ENCODE peak calls at places on chromosomes 2 and 18, in four cellular contexts. W is neural progenitor cell, F is PC-3, P is H1. G is an unnamed sample. For H3K79me2, the result is how much of the 10 kb centered on the place peaks cover.

GRCh38 chr2:171187177-171187576 is 26.5 kb upstream of the TLK1 start:
- DNase-seq in W (no peak), F (no peak), P (no peak), G (no peak)

GRCh38 chr2:143426296-143426695 is 297.1 kb downstream of the ARHGAP15 start:
- DNase-seq in W (no peak), F (peak), P (no peak), G (no peak)

GRCh38 chr2:150513647-150514046 is 26.2 kb upstream of the RND3 start:
- DNase-seq in W (no peak), F (peak), P (no peak), G (no peak)

GRCh38 chr18:56333846-56334245 is 304.5 kb downstream of the TXNL1 start:
- DNase-seq in W (no peak), F (peak), P (no peak), G (no peak)

GRCh38 chr2:230866704-230867561 is 2.2 kb downstream of the ITM2C start:
- DNase-seq in W (peak), F (peak), P (no peak), G (no peak)

GRCh38 chr2:15504882-15505663 is 56.1 kb downstream of the NBAS start:
- DNase-seq in W (no peak), F (no peak), P (no peak), G (no peak)

GRCh38 chr2:40432916-40433315 is 19.0 kb downstream of the SLC8A1 start:
- DNase-seq in W (no peak), F (no peak), P (no peak), G (no peak)

GRCh38 chr2:219125225-219125885 is 35.3 kb downstream of the NHEJ1 start:
- DNase-seq in W (no peak), F (peak), P (no peak), G (no peak)

GRCh38 chr18:13653746-13654455 is 72.5 kb downstream of the FAM210A start:
- DNase-seq in W (peak), F (no peak), P (no peak), G (peak)

GRCh38 chr2:9556121-9556869 is 665 bp upstream of the ADAM17 start:
- DNase-seq in W (no peak), F (peak), P (no peak), G (no peak)

GRCh38 chr2:50346586-50347351 is 685.2 kb downstream of the NRXN1 start:
- DNase-seq in W (peak), F (no peak), P (no peak), G (peak)

GRCh38 chr18:45689386-45689785 is 34.6 kb upstream of the SLC14A1 start:
- DNase-seq in W (no peak), F (no peak), P (no peak), G (no peak)

GRCh38 chr2:106269591-106270291 is 75.6 kb upstream of the UXS1 start:
- DNase-seq in W (no peak), F (peak), P (no peak), G (peak)

GRCh38 chr2:37125404-37125803 is 31.4 kb downstream of the EIF2AK2 start:
- DNase-seq in W (no peak), F (no peak), P (no peak), G (no peak)

GRCh38 chr2:9983413-9984216 is 32.1 kb downstream of the GRHL1 start:
- DNase-seq in W (no peak), F (peak), P (no peak), G (no peak)

GRCh38 chr2:52844701-52845423 is 922.7 kb upstream of the CHAC2 start:
- DNase-seq in W (no peak), F (no peak), P (no peak), G (peak)

GRCh38 chr18:70288851-70289328 is at the start of gene SOCS6:
- DNase-seq in W (peak), F (peak), P (no peak), G (peak)

GRCh38 chr18:51133580-51134160 is 63.8 kb downstream of the MEX3C start:
- DNase-seq in W (no peak), F (no peak), P (no peak), G (no peak)

GRCh38 chr2:128551435-128551834 is 232.8 kb upstream of the HS6ST1 start:
- DNase-seq in W (no peak), F (no peak), P (no peak), G (no peak)

GRCh38 chr2:174333502-174334277 is 1.1 kb upstream of the SP9 start:
- DNase-seq in W (peak), F (no peak), P (no peak), G (peak)

GRCh38 chr2:12169721-12170120 is 423.3 kb downstream of the LPIN1 start:
- DNase-seq in W (peak), F (no peak), P (no peak), G (no peak)

GRCh38 chr2:61988462-61989366 is 83.2 kb downstream of the COMMD1 start:
- DNase-seq in W (no peak), F (no peak), P (no peak), G (no peak)

GRCh38 chr2:100603945-100604633 is 41.3 kb downstream of the PDCL3 start:
- DNase-seq in W (peak), F (no peak), P (no peak), G (peak)

GRCh38 chr2:225584821-225585220 is 185.3 kb downstream of the NYAP2 start:
- DNase-seq in W (peak), F (no peak), P (no peak), G (no peak)

GRCh38 chr2:66901344-66901743 is 466.4 kb downstream of the MEIS1 start:
- DNase-seq in W (no peak), F (no peak), P (no peak), G (no peak)

GRCh38 chr2:174675615-174676014 is 78.0 kb upstream of the WIPF1 start:
- DNase-seq in W (no peak), F (no peak), P (no peak), G (no peak)

GRCh38 chr2:84858123-84858522 is 22.8 kb downstream of the TRABD2A start:
- DNase-seq in W (peak), F (no peak), P (no peak), G (peak)
- TF ChIP-seq CTCF in W (peak), F (peak), P (peak), G (peak)

GRCh38 chr2:23388292-23388691 is 3.3 kb downstream of the KLHL29 start:
- DNase-seq in W (no peak), F (no peak), P (no peak), G (no peak)
- H3K79me2 ChIP-seq in W (under half), F (under half), P (under half), G (under half)

GRCh38 chr2:235937526-235937925 is 230.7 kb downstream of the GBX2 start:
- DNase-seq in W (no peak), F (no peak), P (no peak), G (no peak)

GRCh38 chr2:235939471-235939870 is 228.7 kb downstream of the GBX2 start:
- DNase-seq in W (no peak), F (no peak), P (no peak), G (no peak)

GRCh38 chr2:235937092-235937491 is 231.1 kb downstream of the GBX2 start:
- DNase-seq in W (peak), F (no peak), P (no peak), G (no peak)

GRCh38 chr2:235937936-235938335 is 230.2 kb downstream of the GBX2 start:
- DNase-seq in W (no peak), F (no peak), P (no peak), G (no peak)

GRCh38 chr2:235938611-235939010 is 229.6 kb downstream of the GBX2 start:
- DNase-seq in W (no peak), F (no peak), P (no peak), G (no peak)
- TF ChIP-seq CTCF in W (no peak), F (no peak), P (no peak), G (no peak)

GRCh38 chr2:226835420-226835795 is 446 bp upstream of the RHBDD1 start:
- DNase-seq in W (no peak), F (peak), P (no peak), G (peak)
- H3K79me2 ChIP-seq in W (under half), F (half or more), P (under half), G (under half)

DNA sequence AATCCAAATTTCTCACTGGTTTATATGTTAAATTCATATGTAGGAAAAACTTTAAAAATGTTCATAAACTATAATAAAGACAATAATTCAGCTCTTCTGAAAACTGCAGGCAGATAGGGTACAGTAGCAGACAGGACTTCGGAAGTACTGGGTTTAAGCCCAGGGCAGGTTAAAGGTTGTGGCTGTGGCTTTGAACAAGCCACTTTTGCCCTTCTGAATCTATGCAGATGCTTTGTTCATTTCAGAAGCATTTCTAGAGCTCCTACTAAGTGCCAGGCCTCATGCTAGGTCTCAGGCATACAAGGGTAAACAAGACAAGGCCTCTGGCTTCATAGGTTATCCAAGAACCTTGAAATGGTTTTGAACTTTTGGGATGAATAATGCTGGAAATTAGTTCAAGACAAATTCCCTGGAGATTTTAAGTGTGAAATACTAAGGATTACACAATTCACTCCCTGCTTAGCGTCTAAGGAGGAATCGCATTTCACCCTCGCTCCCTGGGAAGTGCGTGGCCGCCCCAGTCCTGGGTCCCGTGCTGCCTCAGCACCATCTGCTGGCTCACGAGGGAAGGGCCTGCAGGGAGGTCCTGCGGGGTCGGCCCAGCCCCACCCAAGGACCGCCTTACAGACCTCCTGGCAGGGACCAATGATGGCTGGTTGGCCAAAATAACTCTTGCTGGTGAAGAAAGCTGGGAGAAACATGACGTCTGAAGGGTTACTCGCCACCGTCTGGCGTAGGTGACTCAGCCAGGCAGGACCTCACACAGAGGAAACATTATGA is 67.7 kb upstream of the L3MBTL4 start:
- DNase-seq in W (peak), F (peak), P (peak), G (peak)
- TF ChIP-seq CTCF in W (peak), F (peak), P (peak), G (peak)